ENCODE peak calls at places on chromosomes 2 and 18, in four cellular contexts. One of them, this sample, is unnamed.

GRCh38 chr18:33495278-33495677 is 54.8 kb upstream of the CCDC178 start:
- DNase-seq in PC-9: no peak
- DNase-seq in upper lobe of left lung: no peak
- DNase-seq in cardiac muscle cell: peak; percentile 52
- DNase-seq in this sample: peak; percentile 41

GRCh38 chr2:225192869-225193268 is 150.6 kb upstream of the DOCK10 start:
- DNase-seq in upper lobe of left lung: no peak
- DNase-seq in PC-9: no peak
- DNase-seq in cardiac muscle cell: peak; percentile 2
- DNase-seq in this sample: no peak

GRCh38 chr2:218003265-218003950 is 613 bp upstream of the TNS1 start:
- DNase-seq in PC-9: no peak
- DNase-seq in cardiac muscle cell: peak; percentile 87
- DNase-seq in upper lobe of left lung: no peak
- DNase-seq in this sample: no peak

GRCh38 chr2:172288603-172289002 is 138.8 kb upstream of the ITGA6 start:
- DNase-seq in cardiac muscle cell: no peak
- DNase-seq in upper lobe of left lung: no peak
- DNase-seq in PC-9: peak; percentile 63
- DNase-seq in this sample: no peak

GRCh38 chr18:58216071-58216471 is 172.0 kb downstream of the NEDD4L start:
- DNase-seq in PC-9: peak; percentile 77
- DNase-seq in cardiac muscle cell: peak; percentile 53
- DNase-seq in upper lobe of left lung: no peak
- DNase-seq in this sample: no peak

GRCh38 chr2:217714268-217714643 is 288.5 kb downstream of the TNS1 start:
- DNase-seq in cardiac muscle cell: peak; percentile 77
- DNase-seq in upper lobe of left lung: peak; percentile 81
- DNase-seq in PC-9: no peak
- DNase-seq in this sample: no peak

GRCh38 chr2:58521803-58522602 is 280.9 kb upstream of the FANCL start:
- DNase-seq in upper lobe of left lung: no peak
- DNase-seq in PC-9: no peak
- DNase-seq in cardiac muscle cell: no peak
- DNase-seq in this sample: no peak

GRCh38 chr2:168731550-168732128 is 70.8 kb upstream of the NOSTRIN start:
- DNase-seq in PC-9: no peak
- DNase-seq in upper lobe of left lung: no peak
- DNase-seq in cardiac muscle cell: no peak
- DNase-seq in this sample: no peak

GRCh38 chr2:222000326-222000725 is 298.5 kb downstream of the PAX3 start:
- DNase-seq in upper lobe of left lung: no peak
- DNase-seq in cardiac muscle cell: no peak
- DNase-seq in PC-9: peak; percentile 100
- DNase-seq in this sample: no peak

DNA sequence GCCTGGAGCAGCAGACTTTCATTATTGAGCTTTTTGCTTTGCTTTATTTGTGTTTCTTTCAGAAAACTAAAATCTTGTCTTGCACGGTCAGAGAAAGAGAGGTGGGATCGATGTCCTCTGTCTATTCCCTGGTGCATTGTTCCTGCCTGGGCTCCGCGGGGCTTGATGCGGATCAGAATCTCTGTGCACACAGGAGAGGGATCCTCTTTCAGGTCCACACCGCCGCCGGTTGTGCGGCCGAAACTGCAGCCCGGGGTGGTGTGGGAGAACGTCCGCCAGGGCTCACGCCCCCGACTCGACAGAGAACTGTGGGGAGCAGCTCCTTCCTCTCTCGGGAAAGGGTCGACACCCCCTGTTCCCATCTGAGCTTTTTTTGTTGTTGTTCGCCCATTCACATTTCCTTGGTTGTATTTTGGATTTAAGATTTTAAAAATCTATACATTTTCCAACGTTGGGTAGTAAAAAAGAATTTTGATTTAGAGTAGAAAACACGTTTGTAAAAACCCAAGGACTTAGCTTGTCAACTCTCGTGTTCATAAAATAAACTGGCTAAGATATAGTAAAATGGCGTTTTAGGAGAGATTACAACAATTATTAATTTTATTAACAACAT is 23.6 kb upstream of the ZNF516 start:
- DNase-seq in upper lobe of left lung: peak; percentile 82
- DNase-seq in PC-9: no peak
- DNase-seq in cardiac muscle cell: peak; percentile 65
- DNase-seq in this sample: no peak
- H3K4me3 ChIP-seq in upper lobe of left lung: peak overlapping the region; percentile 9
- H3K4me3 ChIP-seq in PC-9: no peak overlapping the region
- H3K4me3 ChIP-seq in cardiac muscle cell: peak overlapping the region; percentile 19
- H3K4me3 ChIP-seq in this sample: peak overlapping the region; percentile 36

GRCh38 chr2:239405071-239405470 is 4.3 kb upstream of the HDAC4 start:
- DNase-seq in cardiac muscle cell: no peak
- DNase-seq in upper lobe of left lung: no peak
- DNase-seq in PC-9: no peak
- DNase-seq in this sample: no peak

GRCh38 chr2:239401450-239402227 is 819 bp upstream of the HDAC4 start:
- DNase-seq in cardiac muscle cell: peak; percentile 96
- DNase-seq in PC-9: peak; percentile 84
- DNase-seq in upper lobe of left lung: peak; percentile 99
- DNase-seq in this sample: peak; percentile 64

GRCh38 chr2:239400907-239401449 is at the start of gene HDAC4:
- DNase-seq in upper lobe of left lung: peak; percentile 100
- DNase-seq in PC-9: peak; percentile 96
- DNase-seq in cardiac muscle cell: peak; percentile 100
- DNase-seq in this sample: peak; percentile 85

GRCh38 chr2:239400000-239400831 is 604 bp downstream of the HDAC4 start:
- DNase-seq in cardiac muscle cell: peak; percentile 10
- DNase-seq in upper lobe of left lung: peak; percentile 89
- DNase-seq in PC-9: no peak
- DNase-seq in this sample: no peak

GRCh38 chr2:239402666-239403065 is 1.8 kb upstream of the HDAC4 start:
- DNase-seq in upper lobe of left lung: no peak
- DNase-seq in PC-9: no peak
- DNase-seq in cardiac muscle cell: no peak
- DNase-seq in this sample: no peak
- H3K4me3 ChIP-seq in upper lobe of left lung: no peak overlapping the region
- H3K4me3 ChIP-seq in PC-9: peak overlapping the region; percentile 99
- H3K4me3 ChIP-seq in cardiac muscle cell: no peak overlapping the region
- H3K4me3 ChIP-seq in this sample: no peak overlapping the region

GRCh38 chr2:239246723-239247122 is 154.1 kb downstream of the HDAC4 start:
- DNase-seq in cardiac muscle cell: no peak
- DNase-seq in PC-9: peak; percentile 79
- DNase-seq in upper lobe of left lung: no peak
- DNase-seq in this sample: no peak

GRCh38 chr2:239247401-239248245 is 153.2 kb downstream of the HDAC4 start:
- DNase-seq in cardiac muscle cell: no peak
- DNase-seq in upper lobe of left lung: no peak
- DNase-seq in PC-9: peak; percentile 99
- DNase-seq in this sample: no peak

GRCh38 chr2:239245872-239246701 is 154.7 kb downstream of the HDAC4 start:
- DNase-seq in upper lobe of left lung: no peak
- DNase-seq in PC-9: peak; percentile 71
- DNase-seq in cardiac muscle cell: no peak
- DNase-seq in this sample: no peak

GRCh38 chr2:239244625-239245024 is 156.2 kb downstream of the HDAC4 start:
- DNase-seq in PC-9: no peak
- DNase-seq in upper lobe of left lung: no peak
- DNase-seq in cardiac muscle cell: no peak
- DNase-seq in this sample: no peak

DNA sequence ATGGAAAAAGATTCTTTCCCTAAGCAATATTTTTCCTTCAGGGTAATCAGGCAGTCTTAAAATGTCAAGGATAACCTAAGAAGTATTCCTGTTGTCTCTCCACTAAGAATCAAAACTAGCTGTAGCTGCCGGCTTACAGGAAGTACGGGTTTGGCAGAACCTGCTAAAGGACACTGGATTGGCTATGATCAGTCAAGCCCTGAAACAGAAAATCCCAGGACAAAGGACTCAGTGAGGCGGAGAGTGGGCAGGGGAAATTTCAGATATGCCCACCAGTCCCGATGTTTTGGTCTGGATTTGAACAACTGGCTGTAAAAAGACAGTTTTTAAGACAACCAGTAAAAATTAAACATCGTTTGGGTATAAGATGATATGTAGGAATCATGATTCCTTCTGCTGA is 155.7 kb downstream of the HDAC4 start:
- DNase-seq in cardiac muscle cell: no peak
- DNase-seq in PC-9: no peak
- DNase-seq in upper lobe of left lung: no peak
- DNase-seq in this sample: no peak
- H3K4me3 ChIP-seq in cardiac muscle cell: no peak overlapping the region
- H3K4me3 ChIP-seq in PC-9: no peak overlapping the region
- H3K4me3 ChIP-seq in upper lobe of left lung: no peak overlapping the region
- H3K4me3 ChIP-seq in this sample: no peak overlapping the region

GRCh38 chr2:48754874-48755273 is 650 bp downstream of the LHCGR start:
- DNase-seq in upper lobe of left lung: peak; percentile 31
- DNase-seq in cardiac muscle cell: no peak
- DNase-seq in PC-9: no peak
- DNase-seq in this sample: no peak
- H3K4me3 ChIP-seq in upper lobe of left lung: no peak overlapping the region
- H3K4me3 ChIP-seq in cardiac muscle cell: no peak overlapping the region
- H3K4me3 ChIP-seq in PC-9: no peak overlapping the region
- H3K4me3 ChIP-seq in this sample: no peak overlapping the region

DNA sequence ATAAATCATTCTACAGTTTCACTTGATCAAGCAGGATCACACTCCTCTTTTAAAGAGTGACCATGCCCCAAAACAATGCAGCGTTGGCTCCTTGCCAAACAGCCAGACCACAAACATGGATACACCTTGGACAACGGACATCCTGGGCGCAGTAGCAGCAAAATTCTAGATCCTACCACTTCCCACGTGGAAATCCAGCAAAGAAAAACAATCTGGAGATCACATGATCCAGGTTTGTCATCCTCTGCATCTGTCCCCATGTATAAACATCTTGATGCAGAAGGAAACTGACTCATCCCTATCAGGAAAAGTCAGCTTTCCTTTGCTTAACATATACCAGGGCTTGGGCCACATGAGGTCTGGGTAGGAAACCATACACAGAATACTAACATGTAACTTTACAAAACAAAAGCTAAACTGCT is 53.1 kb downstream of the ZNF521 start:
- DNase-seq in cardiac muscle cell: peak; percentile 82
- DNase-seq in PC-9: no peak
- DNase-seq in upper lobe of left lung: no peak
- DNase-seq in this sample: no peak
- H3K4me3 ChIP-seq in cardiac muscle cell: no peak overlapping the region
- H3K4me3 ChIP-seq in PC-9: no peak overlapping the region
- H3K4me3 ChIP-seq in upper lobe of left lung: no peak overlapping the region
- H3K4me3 ChIP-seq in this sample: no peak overlapping the region

GRCh38 chr2:66430195-66430905 is 4.6 kb upstream of the MEIS1 start:
- DNase-seq in PC-9: no peak
- DNase-seq in cardiac muscle cell: no peak
- DNase-seq in upper lobe of left lung: no peak
- DNase-seq in this sample: no peak

GRCh38 chr2:66432801-66433694 is 1.9 kb upstream of the MEIS1 start:
- DNase-seq in PC-9: peak; percentile 83
- DNase-seq in upper lobe of left lung: peak; percentile 92
- DNase-seq in cardiac muscle cell: peak; percentile 98
- DNase-seq in this sample: no peak

GRCh38 chr2:66430906-66431619 is 3.9 kb upstream of the MEIS1 start:
- DNase-seq in cardiac muscle cell: no peak
- DNase-seq in PC-9: no peak
- DNase-seq in upper lobe of left lung: no peak
- DNase-seq in this sample: no peak

GRCh38 chr2:66433695-66433944 is 1.3 kb upstream of the MEIS1 start:
- DNase-seq in cardiac muscle cell: no peak
- DNase-seq in PC-9: no peak
- DNase-seq in upper lobe of left lung: no peak
- DNase-seq in this sample: no peak

GRCh38 chr2:66431840-66432511 is 2.9 kb upstream of the MEIS1 start:
- DNase-seq in upper lobe of left lung: peak; percentile 60
- DNase-seq in PC-9: no peak
- DNase-seq in cardiac muscle cell: peak; percentile 17
- DNase-seq in this sample: no peak
- H3K4me3 ChIP-seq in upper lobe of left lung: peak overlapping the region; percentile 61
- H3K4me3 ChIP-seq in PC-9: no peak overlapping the region
- H3K4me3 ChIP-seq in cardiac muscle cell: peak overlapping the region; percentile 94
- H3K4me3 ChIP-seq in this sample: peak overlapping the region; percentile 12

GRCh38 chr2:120708944-120709607 is 26.6 kb upstream of the GLI2 start:
- DNase-seq in upper lobe of left lung: no peak
- DNase-seq in cardiac muscle cell: no peak
- DNase-seq in PC-9: no peak
- DNase-seq in this sample: no peak
- H3K4me3 ChIP-seq in upper lobe of left lung: no peak overlapping the region
- H3K4me3 ChIP-seq in cardiac muscle cell: no peak overlapping the region
- H3K4me3 ChIP-seq in PC-9: no peak overlapping the region
- H3K4me3 ChIP-seq in this sample: no peak overlapping the region

GRCh38 chr2:230870544-230871360 is 6.0 kb downstream of the ITM2C start:
- DNase-seq in cardiac muscle cell: no peak
- DNase-seq in upper lobe of left lung: peak; percentile 42
- DNase-seq in PC-9: no peak
- DNase-seq in this sample: no peak
- H3K4me3 ChIP-seq in cardiac muscle cell: no peak overlapping the region
- H3K4me3 ChIP-seq in upper lobe of left lung: no peak overlapping the region
- H3K4me3 ChIP-seq in PC-9: no peak overlapping the region
- H3K4me3 ChIP-seq in this sample: no peak overlapping the region

This sample was measured in iPS DF 6.9.